ENCODE peak calls at places on chromosomes 11 and 22, in eight cellular contexts. One of them, this sample, is unnamed. For H3K4me1, the result is how much of the 10 kb centered on the place peaks cover.

GRCh38 chr11:21511835-21512440 is 680.9 kb upstream of the ANO5 start:
- DNase-seq in HCT116: peak
- DNase-seq in PC-3: peak
- DNase-seq in cardiac muscle cell: peak
- DNase-seq in esophagus squamous epithelium: no peak
- DNase-seq in BE2C: peak
- DNase-seq in neural progenitor cell: peak
- DNase-seq in GM23338: peak
- DNase-seq in this sample: peak

GRCh38 chr11:85806876-85807275 is 4.1 kb downstream of the SYTL2 start:
- DNase-seq in GM23338: no peak
- DNase-seq in esophagus squamous epithelium: no peak
- DNase-seq in PC-3: no peak
- DNase-seq in neural progenitor cell: no peak
- DNase-seq in cardiac muscle cell: no peak
- DNase-seq in BE2C: no peak
- DNase-seq in HCT116: no peak
- DNase-seq in this sample: no peak

GRCh38 chr11:33040127-33040861 is 922 bp downstream of the TCP11L1 start:
- DNase-seq in PC-3: peak
- DNase-seq in GM23338: peak
- DNase-seq in neural progenitor cell: no peak
- DNase-seq in BE2C: no peak
- DNase-seq in cardiac muscle cell: no peak
- DNase-seq in esophagus squamous epithelium: no peak
- DNase-seq in HCT116: no peak
- DNase-seq in this sample: no peak

GRCh38 chr22:49737101-49737551 is 90.5 kb downstream of the BRD1 start:
- DNase-seq in PC-3: no peak
- DNase-seq in GM23338: no peak
- DNase-seq in BE2C: no peak
- DNase-seq in cardiac muscle cell: no peak
- DNase-seq in neural progenitor cell: no peak
- DNase-seq in esophagus squamous epithelium: no peak
- DNase-seq in HCT116: no peak
- DNase-seq in this sample: no peak

GRCh38 chr22:37931893-37932389 is 21.5 kb downstream of the C22orf23 start:
- DNase-seq in neural progenitor cell: no peak
- DNase-seq in esophagus squamous epithelium: no peak
- DNase-seq in GM23338: no peak
- DNase-seq in PC-3: no peak
- DNase-seq in BE2C: no peak
- DNase-seq in HCT116: no peak
- DNase-seq in cardiac muscle cell: peak
- DNase-seq in this sample: no peak

GRCh38 chr11:40306938-40307548 is 1152.4 kb downstream of the LRRC4C start:
- DNase-seq in HCT116: no peak
- DNase-seq in PC-3: peak
- DNase-seq in esophagus squamous epithelium: no peak
- DNase-seq in cardiac muscle cell: peak
- DNase-seq in neural progenitor cell: peak
- DNase-seq in GM23338: peak
- DNase-seq in BE2C: no peak
- DNase-seq in this sample: no peak

GRCh38 chr11:64885367-64886286 is 7.2 kb upstream of the EHD1 start:
- DNase-seq in HCT116: no peak
- DNase-seq in esophagus squamous epithelium: no peak
- DNase-seq in GM23338: no peak
- DNase-seq in neural progenitor cell: no peak
- DNase-seq in BE2C: no peak
- DNase-seq in cardiac muscle cell: no peak
- DNase-seq in PC-3: peak
- DNase-seq in this sample: peak

GRCh38 chr11:3198815-3199214 is 19.8 kb downstream of the MRGPRG start:
- DNase-seq in neural progenitor cell: no peak
- DNase-seq in PC-3: no peak
- DNase-seq in GM23338: no peak
- DNase-seq in HCT116: no peak
- DNase-seq in BE2C: no peak
- DNase-seq in esophagus squamous epithelium: no peak
- DNase-seq in cardiac muscle cell: no peak
- DNase-seq in this sample: no peak

GRCh38 chr11:22976146-22976545 is 115.9 kb upstream of the CCDC179 start:
- DNase-seq in esophagus squamous epithelium: no peak
- DNase-seq in PC-3: peak
- DNase-seq in HCT116: no peak
- DNase-seq in BE2C: no peak
- DNase-seq in GM23338: no peak
- DNase-seq in cardiac muscle cell: no peak
- DNase-seq in neural progenitor cell: no peak
- DNase-seq in this sample: no peak

GRCh38 chr22:29312218-29313125 is 3.0 kb downstream of the RASL10A start:
- DNase-seq in BE2C: no peak
- DNase-seq in cardiac muscle cell: no peak
- DNase-seq in HCT116: no peak
- DNase-seq in PC-3: no peak
- DNase-seq in neural progenitor cell: no peak
- DNase-seq in esophagus squamous epithelium: no peak
- DNase-seq in GM23338: no peak
- DNase-seq in this sample: no peak

GRCh38 chr11:131136476-131136875 is 220.2 kb upstream of the SNX19 start:
- DNase-seq in GM23338: no peak
- DNase-seq in cardiac muscle cell: no peak
- DNase-seq in esophagus squamous epithelium: no peak
- DNase-seq in HCT116: no peak
- DNase-seq in neural progenitor cell: no peak
- DNase-seq in BE2C: no peak
- DNase-seq in PC-3: peak
- DNase-seq in this sample: no peak

GRCh38 chr11:120400564-120401364 is 64.6 kb downstream of the ARHGEF12 start:
- DNase-seq in neural progenitor cell: no peak
- DNase-seq in GM23338: no peak
- DNase-seq in cardiac muscle cell: no peak
- DNase-seq in PC-3: peak
- DNase-seq in BE2C: no peak
- DNase-seq in HCT116: peak
- DNase-seq in esophagus squamous epithelium: no peak
- DNase-seq in this sample: peak

GRCh38 chr11:120547871-120548681 is 36.5 kb downstream of the GRIK4 start:
- DNase-seq in PC-3: peak
- DNase-seq in HCT116: peak
- DNase-seq in GM23338: peak
- DNase-seq in neural progenitor cell: peak
- DNase-seq in BE2C: peak
- DNase-seq in cardiac muscle cell: peak
- DNase-seq in esophagus squamous epithelium: no peak
- DNase-seq in this sample: peak

GRCh38 chr11:96149743-96150555 is 193.0 kb downstream of the MAML2 start:
- DNase-seq in HCT116: no peak
- DNase-seq in PC-3: peak
- DNase-seq in BE2C: no peak
- DNase-seq in neural progenitor cell: no peak
- DNase-seq in esophagus squamous epithelium: no peak
- DNase-seq in GM23338: no peak
- DNase-seq in cardiac muscle cell: no peak
- DNase-seq in this sample: no peak

GRCh38 chr11:96150609-96151008 is 192.4 kb downstream of the MAML2 start:
- DNase-seq in neural progenitor cell: no peak
- DNase-seq in PC-3: no peak
- DNase-seq in GM23338: no peak
- DNase-seq in HCT116: no peak
- DNase-seq in cardiac muscle cell: no peak
- DNase-seq in BE2C: no peak
- DNase-seq in esophagus squamous epithelium: no peak
- DNase-seq in this sample: no peak

GRCh38 chr11:96151501-96151900 is 191.5 kb downstream of the MAML2 start:
- DNase-seq in BE2C: no peak
- DNase-seq in esophagus squamous epithelium: no peak
- DNase-seq in PC-3: no peak
- DNase-seq in GM23338: no peak
- DNase-seq in neural progenitor cell: no peak
- DNase-seq in HCT116: no peak
- DNase-seq in cardiac muscle cell: no peak
- DNase-seq in this sample: no peak

GRCh38 chr11:96154802-96155520 is 188.0 kb downstream of the MAML2 start:
- DNase-seq in PC-3: peak
- DNase-seq in HCT116: no peak
- DNase-seq in BE2C: peak
- DNase-seq in cardiac muscle cell: no peak
- DNase-seq in GM23338: no peak
- DNase-seq in esophagus squamous epithelium: no peak
- DNase-seq in neural progenitor cell: no peak
- DNase-seq in this sample: no peak

DNA sequence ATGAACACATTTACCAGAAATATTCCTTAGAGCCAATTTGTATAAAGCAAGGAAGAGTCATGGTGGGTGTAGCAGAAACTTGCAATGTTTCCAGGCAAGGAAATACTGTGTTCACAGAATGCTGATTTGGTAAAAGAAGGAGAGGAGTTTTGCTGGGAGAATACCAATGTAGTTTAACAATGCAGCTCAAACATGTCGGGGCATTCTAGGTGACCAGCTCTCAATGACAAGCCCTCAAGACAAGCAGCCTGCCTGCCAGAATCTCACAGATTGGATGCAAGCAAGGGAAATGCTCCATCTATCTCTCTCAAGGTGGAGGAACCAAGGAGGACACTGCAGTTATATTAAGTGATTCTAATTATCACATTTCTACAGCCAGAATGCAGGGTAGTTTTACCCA is 190.4 kb downstream of the MAML2 start:
- DNase-seq in GM23338: no peak
- DNase-seq in neural progenitor cell: peak
- DNase-seq in HCT116: no peak
- DNase-seq in PC-3: no peak
- DNase-seq in BE2C: no peak
- DNase-seq in esophagus squamous epithelium: no peak
- DNase-seq in cardiac muscle cell: no peak
- DNase-seq in this sample: no peak
- H3K4me1 ChIP-seq in GM23338: under half
- H3K4me1 ChIP-seq in neural progenitor cell: under half
- H3K4me1 ChIP-seq in HCT116: under half
- H3K4me1 ChIP-seq in PC-3: half or more
- H3K4me1 ChIP-seq in BE2C: under half
- H3K4me1 ChIP-seq in esophagus squamous epithelium: half or more
- H3K4me1 ChIP-seq in cardiac muscle cell: under half
- H3K4me1 ChIP-seq in this sample: under half

DNA sequence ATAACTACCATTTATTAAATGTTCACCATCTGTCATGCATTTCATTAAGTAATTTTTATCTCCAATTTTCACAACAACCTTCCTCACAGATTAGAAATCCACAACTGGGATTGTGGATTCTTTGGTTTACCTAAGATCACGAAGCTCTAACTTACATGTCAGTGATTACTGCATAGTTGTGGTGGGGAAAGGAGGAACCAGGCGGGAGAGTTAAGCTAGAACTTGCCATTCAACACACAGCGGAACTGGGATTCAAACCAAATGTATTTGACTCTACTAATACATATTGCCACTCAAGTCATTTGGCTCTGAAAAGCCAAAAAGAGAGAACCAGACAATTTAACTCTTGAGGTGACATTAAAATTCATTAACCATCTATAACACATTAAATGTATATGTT is 10.4 kb upstream of the LAYN start:
- DNase-seq in esophagus squamous epithelium: no peak
- DNase-seq in cardiac muscle cell: no peak
- DNase-seq in neural progenitor cell: no peak
- DNase-seq in HCT116: no peak
- DNase-seq in BE2C: no peak
- DNase-seq in PC-3: no peak
- DNase-seq in GM23338: no peak
- DNase-seq in this sample: no peak
- H3K4me1 ChIP-seq in esophagus squamous epithelium: under half
- H3K4me1 ChIP-seq in cardiac muscle cell: under half
- H3K4me1 ChIP-seq in neural progenitor cell: under half
- H3K4me1 ChIP-seq in HCT116: under half
- H3K4me1 ChIP-seq in BE2C: under half
- H3K4me1 ChIP-seq in PC-3: half or more
- H3K4me1 ChIP-seq in GM23338: under half
- H3K4me1 ChIP-seq in this sample: under half

DNA sequence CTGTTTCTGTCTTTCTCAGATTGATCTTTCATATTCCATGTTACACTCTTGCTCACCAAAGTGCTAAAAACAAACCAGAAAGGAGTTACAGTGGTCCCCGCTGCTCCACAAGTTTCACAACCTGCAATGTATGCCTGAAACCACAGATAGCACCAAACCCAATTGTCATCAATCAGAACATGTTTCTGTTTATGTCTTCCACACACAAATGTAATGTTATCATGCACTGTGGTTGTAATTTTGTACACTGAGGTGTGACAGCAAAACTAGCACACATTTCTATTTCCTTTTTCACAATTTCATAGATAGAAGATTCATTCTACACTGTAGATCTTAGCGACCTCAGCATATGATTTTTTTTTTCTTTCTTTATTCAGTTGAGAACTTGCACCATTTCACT is 1045.9 kb upstream of the RAG2 start:
- DNase-seq in neural progenitor cell: no peak
- DNase-seq in cardiac muscle cell: no peak
- DNase-seq in HCT116: no peak
- DNase-seq in BE2C: no peak
- DNase-seq in GM23338: no peak
- DNase-seq in PC-3: no peak
- DNase-seq in esophagus squamous epithelium: no peak
- DNase-seq in this sample: no peak
- H3K4me1 ChIP-seq in neural progenitor cell: under half
- H3K4me1 ChIP-seq in cardiac muscle cell: under half
- H3K4me1 ChIP-seq in HCT116: under half
- H3K4me1 ChIP-seq in BE2C: under half
- H3K4me1 ChIP-seq in GM23338: under half
- H3K4me1 ChIP-seq in PC-3: under half
- H3K4me1 ChIP-seq in esophagus squamous epithelium: under half
- H3K4me1 ChIP-seq in this sample: under half

DNA sequence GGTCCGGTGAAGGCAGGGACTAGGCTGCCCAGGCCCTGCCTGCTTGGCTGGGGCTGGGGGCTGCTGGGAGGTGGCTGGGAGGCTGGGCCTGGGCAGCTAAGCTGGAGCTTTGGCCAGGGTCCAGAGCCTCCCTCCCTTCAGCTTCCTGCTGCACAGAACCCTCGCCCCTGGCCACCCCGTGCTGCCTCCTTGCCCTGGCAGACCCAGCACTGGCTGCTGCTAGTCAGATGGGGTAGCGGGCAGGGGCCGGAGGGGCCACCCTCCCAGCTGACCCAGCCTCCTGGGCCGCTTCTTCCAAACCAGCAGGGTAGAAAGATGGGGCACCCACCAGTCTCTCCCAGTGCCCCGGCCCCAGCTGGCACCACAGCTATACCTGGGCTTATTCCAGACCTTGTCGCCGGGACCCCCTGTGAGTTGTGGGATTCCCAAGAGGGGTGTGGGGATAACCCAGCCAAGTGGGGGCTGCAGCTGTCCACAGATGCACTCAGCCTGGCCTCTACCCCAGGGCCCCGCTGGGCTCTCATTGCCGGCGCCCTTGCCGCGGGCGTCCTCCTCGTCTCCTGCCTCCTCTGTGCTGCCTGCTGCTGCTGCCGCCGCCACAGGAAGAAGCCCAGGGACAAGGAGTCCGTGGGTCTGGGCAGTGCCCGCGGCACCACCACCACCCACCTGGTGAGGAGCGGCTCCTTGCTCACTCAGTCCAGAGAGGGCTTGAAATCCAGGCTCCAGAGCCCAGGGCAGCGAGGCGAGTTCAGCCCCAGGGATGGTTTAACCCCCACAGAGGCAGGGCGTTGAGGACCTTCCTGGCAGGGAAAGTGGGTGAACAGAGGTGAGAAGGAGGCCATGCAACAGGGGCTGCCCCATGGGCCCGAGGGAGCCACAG is at the start of gene SYT8:
- DNase-seq in cardiac muscle cell: no peak
- DNase-seq in HCT116: no peak
- DNase-seq in neural progenitor cell: no peak
- DNase-seq in GM23338: no peak
- DNase-seq in PC-3: no peak
- DNase-seq in BE2C: no peak
- DNase-seq in esophagus squamous epithelium: no peak
- DNase-seq in this sample: no peak
- H3K4me1 ChIP-seq in cardiac muscle cell: under half
- H3K4me1 ChIP-seq in HCT116: half or more
- H3K4me1 ChIP-seq in neural progenitor cell: under half
- H3K4me1 ChIP-seq in GM23338: under half
- H3K4me1 ChIP-seq in PC-3: under half
- H3K4me1 ChIP-seq in BE2C: under half
- H3K4me1 ChIP-seq in esophagus squamous epithelium: half or more
- H3K4me1 ChIP-seq in this sample: under half

This sample was measured in colonic mucosa.